ENCODE peak calls at places on chromosomes 4 and X, in four cellular contexts. One of them, this sample, is unnamed.

GRCh38 chr4:123649644-123650356 is 253.2 kb downstream of the SPRY1 start:
- DNase-seq in stimulated activated CD8-positive, alpha-beta memory T cell treated with anti-CD3 and anti-CD28 coated beads, Interleukin-7, amount 100 ng/mL, for 1 hour: no peak
- DNase-seq in stimulated activated CD4-positive, alpha-beta T cell treated with anti-CD3 and anti-CD28 coated beads, Interleukin-4, amount 100 ng/mL, for 48 hours: no peak
- DNase-seq in lower lobe of right lung: no peak
- DNase-seq in this sample: peak; percentile 12

GRCh38 chr4:111633663-111634266 is 511.5 kb upstream of the FAM241A start:
- DNase-seq in stimulated activated CD4-positive, alpha-beta T cell treated with anti-CD3 and anti-CD28 coated beads, Interleukin-4, amount 100 ng/mL, for 48 hours: no peak
- DNase-seq in stimulated activated CD8-positive, alpha-beta memory T cell treated with anti-CD3 and anti-CD28 coated beads, Interleukin-7, amount 100 ng/mL, for 1 hour: no peak
- DNase-seq in lower lobe of right lung: no peak
- DNase-seq in this sample: no peak

GRCh38 chr4:153634737-153635353 is 49.2 kb upstream of the TLR2 start:
- DNase-seq in stimulated activated CD8-positive, alpha-beta memory T cell treated with anti-CD3 and anti-CD28 coated beads, Interleukin-7, amount 100 ng/mL, for 1 hour: no peak
- DNase-seq in lower lobe of right lung: no peak
- DNase-seq in stimulated activated CD4-positive, alpha-beta T cell treated with anti-CD3 and anti-CD28 coated beads, Interleukin-4, amount 100 ng/mL, for 48 hours: no peak
- DNase-seq in this sample: peak; percentile 21

GRCh38 chr4:156901871-156902270 is 69.7 kb downstream of the PDGFC start:
- DNase-seq in lower lobe of right lung: no peak
- DNase-seq in stimulated activated CD4-positive, alpha-beta T cell treated with anti-CD3 and anti-CD28 coated beads, Interleukin-4, amount 100 ng/mL, for 48 hours: no peak
- DNase-seq in stimulated activated CD8-positive, alpha-beta memory T cell treated with anti-CD3 and anti-CD28 coated beads, Interleukin-7, amount 100 ng/mL, for 1 hour: no peak
- DNase-seq in this sample: peak; percentile 11

GRCh38 chrX:136453771-136454170 is 34.0 kb upstream of the BRS3 start:
- DNase-seq in lower lobe of right lung: no peak
- DNase-seq in stimulated activated CD4-positive, alpha-beta T cell treated with anti-CD3 and anti-CD28 coated beads, Interleukin-4, amount 100 ng/mL, for 48 hours: no peak
- DNase-seq in stimulated activated CD8-positive, alpha-beta memory T cell treated with anti-CD3 and anti-CD28 coated beads, Interleukin-7, amount 100 ng/mL, for 1 hour: no peak
- DNase-seq in this sample: no peak

GRCh38 chrX:120604359-120604782 is 470 bp downstream of the MCTS1 start:
- DNase-seq in lower lobe of right lung: no peak
- DNase-seq in stimulated activated CD4-positive, alpha-beta T cell treated with anti-CD3 and anti-CD28 coated beads, Interleukin-4, amount 100 ng/mL, for 48 hours: no peak
- DNase-seq in stimulated activated CD8-positive, alpha-beta memory T cell treated with anti-CD3 and anti-CD28 coated beads, Interleukin-7, amount 100 ng/mL, for 1 hour: no peak
- DNase-seq in this sample: peak; percentile 46

GRCh38 chr4:38204317-38205060 is 244.3 kb downstream of the PTTG2 start:
- DNase-seq in stimulated activated CD4-positive, alpha-beta T cell treated with anti-CD3 and anti-CD28 coated beads, Interleukin-4, amount 100 ng/mL, for 48 hours: no peak
- DNase-seq in stimulated activated CD8-positive, alpha-beta memory T cell treated with anti-CD3 and anti-CD28 coated beads, Interleukin-7, amount 100 ng/mL, for 1 hour: no peak
- DNase-seq in lower lobe of right lung: no peak
- DNase-seq in this sample: no peak

GRCh38 chrX:397575-397974 is 10.9 kb upstream of the PPP2R3B start:
- DNase-seq in stimulated activated CD8-positive, alpha-beta memory T cell treated with anti-CD3 and anti-CD28 coated beads, Interleukin-7, amount 100 ng/mL, for 1 hour: no peak
- DNase-seq in stimulated activated CD4-positive, alpha-beta T cell treated with anti-CD3 and anti-CD28 coated beads, Interleukin-4, amount 100 ng/mL, for 48 hours: no peak
- DNase-seq in lower lobe of right lung: no peak
- DNase-seq in this sample: peak; percentile 28

GRCh38 chr4:173275150-173275549 is 59.0 kb downstream of the HMGB2 start:
- DNase-seq in lower lobe of right lung: no peak
- DNase-seq in stimulated activated CD4-positive, alpha-beta T cell treated with anti-CD3 and anti-CD28 coated beads, Interleukin-4, amount 100 ng/mL, for 48 hours: no peak
- DNase-seq in stimulated activated CD8-positive, alpha-beta memory T cell treated with anti-CD3 and anti-CD28 coated beads, Interleukin-7, amount 100 ng/mL, for 1 hour: no peak
- DNase-seq in this sample: no peak

GRCh38 chr4:84895283-84895682 is 71.2 kb downstream of the WDFY3 start:
- DNase-seq in lower lobe of right lung: no peak
- DNase-seq in stimulated activated CD8-positive, alpha-beta memory T cell treated with anti-CD3 and anti-CD28 coated beads, Interleukin-7, amount 100 ng/mL, for 1 hour: no peak
- DNase-seq in stimulated activated CD4-positive, alpha-beta T cell treated with anti-CD3 and anti-CD28 coated beads, Interleukin-4, amount 100 ng/mL, for 48 hours: no peak
- DNase-seq in this sample: no peak

GRCh38 chrX:48003758-48004457 is at the start of gene ZNF182:
- DNase-seq in stimulated activated CD8-positive, alpha-beta memory T cell treated with anti-CD3 and anti-CD28 coated beads, Interleukin-7, amount 100 ng/mL, for 1 hour: peak; percentile 72
- DNase-seq in stimulated activated CD4-positive, alpha-beta T cell treated with anti-CD3 and anti-CD28 coated beads, Interleukin-4, amount 100 ng/mL, for 48 hours: peak; percentile 85
- DNase-seq in lower lobe of right lung: peak; percentile 95
- DNase-seq in this sample: peak; percentile 84

GRCh38 chr4:71259911-71260331 is 78.9 kb upstream of the SLC4A4 start:
- DNase-seq in stimulated activated CD8-positive, alpha-beta memory T cell treated with anti-CD3 and anti-CD28 coated beads, Interleukin-7, amount 100 ng/mL, for 1 hour: no peak
- DNase-seq in stimulated activated CD4-positive, alpha-beta T cell treated with anti-CD3 and anti-CD28 coated beads, Interleukin-4, amount 100 ng/mL, for 48 hours: no peak
- DNase-seq in lower lobe of right lung: no peak
- DNase-seq in this sample: no peak

GRCh38 chr4:65791807-65792308 is 121.6 kb upstream of the EPHA5 start:
- DNase-seq in lower lobe of right lung: no peak
- DNase-seq in stimulated activated CD4-positive, alpha-beta T cell treated with anti-CD3 and anti-CD28 coated beads, Interleukin-4, amount 100 ng/mL, for 48 hours: no peak
- DNase-seq in stimulated activated CD8-positive, alpha-beta memory T cell treated with anti-CD3 and anti-CD28 coated beads, Interleukin-7, amount 100 ng/mL, for 1 hour: no peak
- DNase-seq in this sample: no peak

GRCh38 chrX:2547746-2548145 is 47.0 kb upstream of the DHRSX start:
- DNase-seq in lower lobe of right lung: no peak
- DNase-seq in stimulated activated CD8-positive, alpha-beta memory T cell treated with anti-CD3 and anti-CD28 coated beads, Interleukin-7, amount 100 ng/mL, for 1 hour: no peak
- DNase-seq in stimulated activated CD4-positive, alpha-beta T cell treated with anti-CD3 and anti-CD28 coated beads, Interleukin-4, amount 100 ng/mL, for 48 hours: no peak
- DNase-seq in this sample: no peak

GRCh38 chr4:70152088-70152487 is 1.9 kb upstream of the PRR27 start:
- DNase-seq in lower lobe of right lung: no peak
- DNase-seq in stimulated activated CD8-positive, alpha-beta memory T cell treated with anti-CD3 and anti-CD28 coated beads, Interleukin-7, amount 100 ng/mL, for 1 hour: no peak
- DNase-seq in stimulated activated CD4-positive, alpha-beta T cell treated with anti-CD3 and anti-CD28 coated beads, Interleukin-4, amount 100 ng/mL, for 48 hours: no peak
- DNase-seq in this sample: no peak

GRCh38 chr4:47686294-47686872 is 151.5 kb downstream of the CORIN start:
- DNase-seq in lower lobe of right lung: peak; percentile 48
- DNase-seq in stimulated activated CD8-positive, alpha-beta memory T cell treated with anti-CD3 and anti-CD28 coated beads, Interleukin-7, amount 100 ng/mL, for 1 hour: peak; percentile 16
- DNase-seq in stimulated activated CD4-positive, alpha-beta T cell treated with anti-CD3 and anti-CD28 coated beads, Interleukin-4, amount 100 ng/mL, for 48 hours: peak; percentile 60
- DNase-seq in this sample: peak; percentile 22

GRCh38 chrX:151505796-151506195 is 57.7 kb upstream of the PASD1 start:
- DNase-seq in stimulated activated CD4-positive, alpha-beta T cell treated with anti-CD3 and anti-CD28 coated beads, Interleukin-4, amount 100 ng/mL, for 48 hours: no peak
- DNase-seq in lower lobe of right lung: no peak
- DNase-seq in stimulated activated CD8-positive, alpha-beta memory T cell treated with anti-CD3 and anti-CD28 coated beads, Interleukin-7, amount 100 ng/mL, for 1 hour: no peak
- DNase-seq in this sample: no peak

GRCh38 chr4:145167884-145168283 is 12.5 kb downstream of the OTUD4 start:
- DNase-seq in stimulated activated CD4-positive, alpha-beta T cell treated with anti-CD3 and anti-CD28 coated beads, Interleukin-4, amount 100 ng/mL, for 48 hours: no peak
- DNase-seq in lower lobe of right lung: no peak
- DNase-seq in stimulated activated CD8-positive, alpha-beta memory T cell treated with anti-CD3 and anti-CD28 coated beads, Interleukin-7, amount 100 ng/mL, for 1 hour: no peak
- DNase-seq in this sample: no peak

GRCh38 chr4:119517361-119518229 is 111.0 kb downstream of the PDE5A start:
- DNase-seq in lower lobe of right lung: no peak
- DNase-seq in stimulated activated CD4-positive, alpha-beta T cell treated with anti-CD3 and anti-CD28 coated beads, Interleukin-4, amount 100 ng/mL, for 48 hours: no peak
- DNase-seq in stimulated activated CD8-positive, alpha-beta memory T cell treated with anti-CD3 and anti-CD28 coated beads, Interleukin-7, amount 100 ng/mL, for 1 hour: no peak
- DNase-seq in this sample: peak; percentile 54

GRCh38 chr4:91325495-91325894 is 978.3 kb upstream of the GRID2 start:
- DNase-seq in stimulated activated CD8-positive, alpha-beta memory T cell treated with anti-CD3 and anti-CD28 coated beads, Interleukin-7, amount 100 ng/mL, for 1 hour: no peak
- DNase-seq in lower lobe of right lung: no peak
- DNase-seq in stimulated activated CD4-positive, alpha-beta T cell treated with anti-CD3 and anti-CD28 coated beads, Interleukin-4, amount 100 ng/mL, for 48 hours: no peak
- DNase-seq in this sample: no peak

GRCh38 chr4:4564522-4564921 is 22.7 kb upstream of the STX18 start:
- DNase-seq in stimulated activated CD4-positive, alpha-beta T cell treated with anti-CD3 and anti-CD28 coated beads, Interleukin-4, amount 100 ng/mL, for 48 hours: no peak
- DNase-seq in stimulated activated CD8-positive, alpha-beta memory T cell treated with anti-CD3 and anti-CD28 coated beads, Interleukin-7, amount 100 ng/mL, for 1 hour: no peak
- DNase-seq in lower lobe of right lung: no peak
- DNase-seq in this sample: no peak

GRCh38 chr4:154618708-154619315 is 6.4 kb upstream of the FGG start:
- DNase-seq in lower lobe of right lung: peak; percentile 65
- DNase-seq in stimulated activated CD4-positive, alpha-beta T cell treated with anti-CD3 and anti-CD28 coated beads, Interleukin-4, amount 100 ng/mL, for 48 hours: peak; percentile 28
- DNase-seq in stimulated activated CD8-positive, alpha-beta memory T cell treated with anti-CD3 and anti-CD28 coated beads, Interleukin-7, amount 100 ng/mL, for 1 hour: no peak
- DNase-seq in this sample: peak; percentile 25

GRCh38 chr4:55435136-55435535 is 39.4 kb downstream of the TMEM165 start:
- DNase-seq in lower lobe of right lung: no peak
- DNase-seq in stimulated activated CD4-positive, alpha-beta T cell treated with anti-CD3 and anti-CD28 coated beads, Interleukin-4, amount 100 ng/mL, for 48 hours: peak; percentile 12
- DNase-seq in stimulated activated CD8-positive, alpha-beta memory T cell treated with anti-CD3 and anti-CD28 coated beads, Interleukin-7, amount 100 ng/mL, for 1 hour: no peak
- DNase-seq in this sample: no peak